ENCODE peak calls at places on chromosome 22, in seven cellular contexts. G is heart right ventricle, K is renal cortical epithelial cell, O is neural crest cell, Z is kidney tubule cell, A is HT1080, V is memory B cell. Q is an unnamed sample.

GRCh38 chr22:23233746-23234408 is 53.6 kb downstream of the BCR start:
- DNase-seq in G (no peak), A (peak; percentile 37), Z (peak; percentile 78), O (no peak), K (no peak), V (no peak), Q (no peak)

GRCh38 chr22:32199961-32200360 is 4.9 kb downstream of the RFPL2 start:
- DNase-seq in A (no peak), V (no peak), O (no peak), K (no peak), G (no peak), Z (no peak), Q (no peak)

GRCh38 chr22:24146791-24147353 is 34.4 kb upstream of the SUSD2 start:
- DNase-seq in G (no peak), K (peak; percentile 79), O (no peak), Z (peak; percentile 33), V (no peak), A (peak; percentile 82), Q (no peak)

GRCh38 chr22:26891431-26891830 is 234.0 kb downstream of the MIAT start:
- DNase-seq in O (no peak), V (no peak), G (no peak), Z (peak; percentile 62), K (no peak), A (no peak), Q (no peak)

GRCh38 chr22:24952837-24953293 is 349 bp downstream of the KIAA1671 start:
- DNase-seq in A (peak; percentile 73), K (peak; percentile 62), Z (peak; percentile 83), G (peak; percentile 52), V (no peak), O (peak; percentile 44), Q (peak; percentile 73)

GRCh38 chr22:46803031-46803880 is 40.8 kb downstream of the TBC1D22A start:
- DNase-seq in K (peak; percentile 27), A (peak; percentile 20), O (peak; percentile 30), G (peak; percentile 56), V (peak; percentile 71), Z (peak; percentile 64), Q (peak; percentile 23)

GRCh38 chr22:35400335-35400680 is 368 bp downstream of the MCM5 start:
- DNase-seq in A (no peak), O (no peak), Z (no peak), V (no peak), G (no peak), K (no peak), Q (no peak)

GRCh38 chr22:31681625-31682345 is 19.8 kb upstream of the PISD start:
- DNase-seq in G (no peak), Z (no peak), O (no peak), V (no peak), K (no peak), A (no peak), Q (no peak)

GRCh38 chr22:37377927-37378326 is 49.4 kb downstream of the ELFN2 start:
- DNase-seq in V (no peak), A (no peak), G (no peak), O (no peak), K (no peak), Z (peak; percentile 59), Q (no peak)

GRCh38 chr22:34105461-34106062 is 185.3 kb upstream of the LARGE1 start:
- DNase-seq in V (no peak), Z (peak; percentile 48), A (peak; percentile 50), G (peak; percentile 54), O (peak; percentile 67), K (no peak), Q (peak; percentile 20)

GRCh38 chr22:37167176-37167980 is 17.7 kb upstream of the IL2RB start:
- DNase-seq in K (no peak), Z (no peak), G (no peak), V (no peak), O (no peak), A (no peak), Q (no peak)

GRCh38 chr22:41512421-41513194 is 31.7 kb downstream of the POLR3H start:
- DNase-seq in Z (peak; percentile 68), V (no peak), O (no peak), K (peak; percentile 58), A (peak; percentile 85), G (no peak), Q (peak; percentile 44)

GRCh38 chr22:45094826-45095225 is 68.9 kb upstream of the NUP50 start:
- DNase-seq in Z (peak; percentile 30), G (no peak), O (no peak), K (no peak), A (no peak), V (no peak), Q (no peak)

GRCh38 chr22:40535642-40536041 is 100.9 kb downstream of the MRTFA start:
- DNase-seq in O (no peak), V (no peak), K (no peak), G (no peak), A (no peak), Z (no peak), Q (no peak)

GRCh38 chr22:44587004-44587793 is 89.2 kb upstream of the RTL6 start:
- DNase-seq in O (no peak), G (no peak), V (no peak), A (no peak), K (peak; percentile 68), Z (peak; percentile 72), Q (peak; percentile 28)